ENCODE peak calls at places on chromosome 11, in four cellular contexts. E is H9, S is trophoblast cell, W is IMR-90. I is an unnamed sample.

GRCh38 chr11:133864756-133865155 is 19.4 kb upstream of the SPATA19 start:
- DNase-seq in E (no peak), S (no peak), W (no peak), I (no peak)

GRCh38 chr11:95067828-95068244 is 1.1 kb downstream of the SRSF8 start:
- DNase-seq in E (no peak), S (no peak), W (no peak), I (no peak)

GRCh38 chr11:76756341-76756771 is 26.8 kb upstream of the TSKU start:
- DNase-seq in E (no peak), S (no peak), W (no peak), I (no peak)

GRCh38 chr11:6824461-6824860 is 21.0 kb upstream of the OR10A5 start:
- DNase-seq in E (no peak), S (no peak), W (no peak), I (no peak)

GRCh38 chr11:65662247-65662801 is 392 bp downstream of the RELA start:
- DNase-seq in E (no peak), S (peak; percentile 21), W (no peak), I (no peak)

GRCh38 chr11:114059278-114059983 is at the start of gene ZBTB16:
- DNase-seq in E (peak; percentile 92), S (no peak), W (no peak), I (peak; percentile 84)

GRCh38 chr11:69011624-69012091 is 1.4 kb downstream of the MRGPRF start:
- DNase-seq in E (no peak), S (no peak), W (no peak), I (no peak)

GRCh38 chr11:23586188-23586587 is 725.9 kb upstream of the CCDC179 start:
- DNase-seq in E (no peak), S (no peak), W (peak; percentile 10), I (no peak)

GRCh38 chr11:69922015-69922595 is 102.9 kb upstream of the FGF3 start:
- DNase-seq in E (no peak), S (no peak), W (no peak), I (no peak)

GRCh38 chr11:47407746-47408590 is at the start of gene SLC39A13:
- DNase-seq in E (peak; percentile 96), S (peak; percentile 95), W (peak; percentile 95), I (peak; percentile 93)
- H3K14ac ChIP-seq in E (no peak within 1 kb of the TSS), S (peak within 1 kb of the TSS; percentile 88), W (peak within 1 kb of the TSS; percentile 100), I (no peak within 1 kb of the TSS)

DNA sequence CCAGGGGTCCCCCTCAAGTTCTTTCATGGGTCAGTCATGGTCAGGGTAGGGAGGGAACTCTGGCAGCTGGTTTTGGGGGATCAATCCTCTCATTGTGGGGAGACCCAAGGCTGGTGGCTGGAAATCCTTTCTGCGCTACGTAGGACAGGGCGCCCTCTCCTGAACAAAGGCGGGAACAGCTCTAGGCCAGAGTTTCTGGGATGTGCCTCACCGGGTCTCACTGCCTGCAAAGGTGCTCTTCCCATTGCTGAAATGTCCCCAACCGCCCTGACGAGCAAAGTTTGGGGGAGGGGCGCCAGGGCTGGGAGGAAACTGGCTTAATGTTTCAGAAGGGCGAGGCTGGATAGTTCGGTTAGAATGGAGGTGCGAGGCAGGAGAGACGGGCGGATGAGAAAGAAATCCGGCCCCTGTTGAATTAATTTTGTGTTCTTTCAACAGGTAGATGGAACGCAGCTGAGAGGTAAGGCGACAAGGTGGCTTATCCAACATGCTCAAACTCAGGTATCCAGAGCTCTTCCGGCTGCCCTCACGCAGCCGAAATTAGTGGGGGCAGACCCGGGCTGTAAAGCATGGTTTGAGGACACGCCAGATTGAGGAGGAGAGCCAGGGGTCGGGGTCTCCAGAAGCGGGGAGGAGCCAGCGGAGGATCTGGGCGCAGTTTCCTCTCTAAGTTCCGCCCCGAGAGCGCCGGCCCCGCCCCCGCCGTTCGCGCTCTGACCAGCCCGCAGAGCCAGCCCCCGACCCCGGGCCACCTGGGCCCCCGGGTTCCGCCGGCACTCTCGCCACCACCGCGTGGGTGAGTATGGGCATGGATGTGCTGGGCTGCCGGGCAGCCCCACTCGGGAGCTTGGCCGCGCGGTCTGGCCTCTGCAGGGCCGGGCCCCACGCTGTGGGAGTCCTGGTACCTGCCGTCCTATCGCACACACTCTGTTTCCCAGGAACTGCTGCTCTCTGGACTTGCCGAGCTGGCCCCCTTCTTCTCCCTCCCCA is at the start of gene PGAP2:
- DNase-seq in E (peak; percentile 89), S (peak; percentile 81), W (peak; percentile 35), I (peak; percentile 64)
- H3K27ac ChIP-seq in E (no peak within 1 kb of the TSS), S (peak within 1 kb of the TSS; percentile 56), W (peak within 1 kb of the TSS; percentile 39), I (no peak within 1 kb of the TSS)

GRCh38 chr11:128130052-128130451 is 457.3 kb downstream of the ETS1 start:
- DNase-seq in E (no peak), S (no peak), W (no peak), I (no peak)

DNA sequence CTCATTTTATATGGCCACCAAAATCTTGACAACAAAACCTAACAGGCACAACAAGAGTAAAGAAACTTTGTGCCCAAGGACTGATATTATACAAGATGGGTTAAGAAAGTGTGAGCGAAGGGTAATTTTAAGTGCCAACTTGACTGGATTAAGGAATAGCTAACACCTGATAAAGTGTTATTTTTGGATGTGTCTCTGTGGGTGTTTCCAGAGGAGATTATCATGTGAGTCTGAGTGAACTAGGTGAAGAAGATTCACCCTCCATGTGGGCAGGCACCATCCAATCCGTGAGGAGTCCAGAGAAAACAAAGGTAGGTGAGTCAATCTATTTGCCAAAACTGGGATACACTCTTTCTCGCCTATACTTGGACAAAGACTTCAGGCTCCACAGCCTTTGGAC is 461.6 kb downstream of the ETS1 start:
- DNase-seq in E (no peak), S (no peak), W (no peak), I (no peak)
- H2AFZ ChIP-seq in E (no peak overlapping the region), S (no peak overlapping the region), W (no peak overlapping the region), I (no peak overlapping the region)

GRCh38 chr11:61361237-61361636 is 445 bp downstream of the CYB561A3 start:
- DNase-seq in E (no peak), S (peak; percentile 16), W (no peak), I (no peak)
- H3K14ac ChIP-seq in E (no peak overlapping the region), S (peak overlapping the region; percentile 98), W (peak overlapping the region; percentile 74), I (no peak overlapping the region)

DNA sequence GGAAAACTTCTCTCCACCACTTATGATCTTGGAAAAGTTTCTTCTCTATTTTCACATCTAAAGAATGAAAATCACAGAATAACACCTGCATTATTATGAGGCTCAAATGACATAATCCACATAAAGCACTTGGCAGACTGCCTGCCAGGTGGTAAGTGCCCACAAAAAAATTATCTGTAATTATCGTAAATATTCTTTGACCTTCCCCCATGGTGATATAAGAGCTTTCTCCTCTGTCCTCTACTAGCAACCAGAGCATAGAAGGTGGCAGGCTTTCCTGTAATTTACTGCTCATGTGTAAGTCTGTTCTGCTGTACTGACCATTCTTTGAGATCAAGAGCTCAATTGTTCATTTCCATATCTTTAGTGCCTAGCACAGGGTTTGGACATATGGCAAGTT is 51.7 kb upstream of the EED start:
- DNase-seq in E (no peak), S (no peak), W (no peak), I (no peak)
- H3K27ac ChIP-seq in E (no peak overlapping the region), S (no peak overlapping the region), W (no peak overlapping the region), I (no peak overlapping the region)

I was measured in neuronal stem cell.